ENCODE peak calls at places on chromosomes 1 and 21, in four cellular contexts. H is GM12878, L is HCT116, Y is A549. V is an unnamed sample.

GRCh38 chr1:119784127-119784781 is 15.5 kb upstream of the HMGCS2 start:
- DNase-seq in H (no peak), L (no peak), Y (no peak), V (peak)

GRCh38 chr21:29130234-29130993 is at the start of gene MAP3K7CL:
- DNase-seq in H (no peak), L (no peak), Y (no peak), V (no peak)

GRCh38 chr1:53398091-53398490 is 61.1 kb upstream of the DMRTB1 start:
- DNase-seq in H (no peak), L (no peak), Y (no peak), V (no peak)

GRCh38 chr1:233393926-233394680 is 66.6 kb downstream of the MAP3K21 start:
- DNase-seq in H (no peak), L (no peak), Y (no peak), V (no peak)

GRCh38 chr1:54153548-54154439 is 994 bp upstream of the CDCP2 start:
- DNase-seq in H (no peak), L (no peak), Y (no peak), V (peak)

GRCh38 chr1:54865238-54866073 is 21.5 kb downstream of the DHCR24 start:
- DNase-seq in H (no peak), L (no peak), Y (no peak), V (no peak)

GRCh38 chr1:61636814-61637213 is 88.1 kb downstream of the TM2D1 start:
- DNase-seq in H (no peak), L (no peak), Y (no peak), V (no peak)

GRCh38 chr1:28755701-28756100 is 19.0 kb downstream of the YTHDF2 start:
- DNase-seq in H (no peak), L (no peak), Y (no peak), V (no peak)

DNA sequence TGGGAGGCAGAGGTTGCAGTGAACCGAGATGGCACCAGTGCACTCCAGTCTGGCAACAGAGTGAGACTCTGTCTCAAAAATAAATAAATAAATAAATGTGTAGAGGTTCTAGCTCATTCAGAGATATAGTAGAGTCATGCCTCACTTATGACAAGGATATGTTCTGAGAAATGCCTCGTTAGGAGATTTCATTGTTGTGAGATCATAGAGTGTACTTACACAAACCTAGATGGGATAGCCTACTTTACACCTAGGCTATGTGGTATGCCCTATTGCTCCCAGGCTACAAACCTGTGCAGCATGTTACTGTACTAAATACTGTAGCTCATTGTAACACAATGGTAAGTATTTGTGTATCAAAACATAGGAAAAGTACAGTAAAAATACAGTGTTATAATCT is 155.3 kb upstream of the JUN start:
- DNase-seq in H (no peak), L (no peak), Y (no peak), V (no peak)
- H3K4me3 ChIP-seq in H (no peak), L (no peak), Y (no peak), V (no peak)

GRCh38 chr1:7541629-7542028 is 229.5 kb upstream of the VAMP3 start:
- DNase-seq in H (no peak), L (no peak), Y (no peak), V (no peak)
- TF ChIP-seq MAX in H (no peak), L (no peak), Y (no peak), V (no peak)

GRCh38 chr1:84141177-84142003 is 2.7 kb upstream of the PRKACB start:
- DNase-seq in H (no peak), L (no peak), Y (no peak), V (peak)

GRCh38 chr1:84148758-84149157 is 4.7 kb downstream of the PRKACB start:
- DNase-seq in H (no peak), L (no peak), Y (no peak), V (no peak)

GRCh38 chr1:84146375-84147032 is 2.4 kb downstream of the PRKACB start:
- DNase-seq in H (no peak), L (peak), Y (no peak), V (peak)

GRCh38 chr1:84143796-84144565 is at the start of gene PRKACB:
- DNase-seq in H (peak), L (no peak), Y (no peak), V (peak)

DNA sequence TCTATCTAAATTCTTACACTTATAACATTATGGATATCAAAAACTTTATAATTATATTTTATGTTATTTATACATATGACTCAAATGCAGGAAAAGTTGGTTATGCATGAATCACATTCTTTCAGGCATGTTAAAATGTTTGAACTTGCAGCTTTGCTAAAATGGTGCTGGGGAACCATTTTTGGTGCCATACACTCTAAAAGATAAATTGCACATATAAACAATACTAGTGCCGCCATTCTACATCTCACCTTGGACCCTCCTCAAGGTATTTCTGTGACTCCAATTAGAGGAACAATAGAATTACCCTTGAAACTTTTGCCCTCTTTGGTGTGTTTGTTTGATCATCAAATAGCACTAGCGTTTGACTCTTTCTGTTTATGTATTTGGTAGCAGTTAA is 980 bp downstream of the PRKACB start:
- DNase-seq in H (no peak), L (no peak), Y (no peak), V (peak)
- H3K4me3 ChIP-seq in H (no peak), L (peak), Y (no peak), V (peak)

GRCh38 chr1:210336362-210336761 is 7.7 kb downstream of the HHAT start:
- DNase-seq in H (no peak), L (no peak), Y (no peak), V (no peak)
- TF ChIP-seq MAX in H (no peak), L (no peak), Y (no peak), V (no peak)

GRCh38 chr1:229988534-229988933 is 78.5 kb upstream of the GALNT2 start:
- DNase-seq in H (no peak), L (no peak), Y (no peak), V (no peak)
- H3K4me3 ChIP-seq in H (no peak), L (no peak), Y (no peak), V (no peak)